ENCODE peak calls at places on chromosomes 1 and 21, in four cellular contexts. D is BE2C; A is NCI-H2029; C is stimulated activated CD8-positive, alpha-beta memory T cell treated with anti-CD3 and anti-CD28 coated beads, Interleukin-4, amount 100 ng/mL, for 4 hours. J is an unnamed sample.

GRCh38 chr21:44050276-44050675 is 38.2 kb downstream of the TRAPPC10 start:
- DNase-seq in D (no peak), A (peak; percentile 4), C (no peak), J (no peak)

GRCh38 chr1:230308039-230308438 is 118.1 kb downstream of the PGBD5 start:
- DNase-seq in D (no peak), A (peak; percentile 77), C (no peak), J (peak; percentile 34)

GRCh38 chr1:226366290-226366689 is 41.6 kb downstream of the PARP1 start:
- DNase-seq in D (no peak), A (no peak), C (no peak), J (no peak)

GRCh38 chr1:161196521-161197451 is 2.1 kb downstream of the ADAMTS4 start:
- DNase-seq in D (peak; percentile 81), A (no peak), C (no peak), J (peak; percentile 83)

GRCh38 chr1:17531682-17532487 is 7.6 kb upstream of the ARHGEF10L start:
- DNase-seq in D (no peak), A (peak; percentile 53), C (no peak), J (no peak)

GRCh38 chr1:64121766-64122385 is 81.5 kb upstream of the UBE2U start:
- DNase-seq in D (no peak), A (peak; percentile 33), C (no peak), J (no peak)

GRCh38 chr1:204443260-204443619 is 31.6 kb upstream of the PPP1R15B start:
- DNase-seq in D (no peak), A (no peak), C (no peak), J (no peak)

GRCh38 chr1:80731241-80731894 is 1069.4 kb upstream of the ADGRL2 start:
- DNase-seq in D (no peak), A (peak; percentile 80), C (no peak), J (no peak)

GRCh38 chr1:163069142-163069541 is at the start of gene RGS4:
- DNase-seq in D (peak; percentile 90), A (no peak), C (no peak), J (peak; percentile 96)

GRCh38 chr1:226723640-226724532 is 15.2 kb downstream of the ITPKB start:
- DNase-seq in D (no peak), A (no peak), C (no peak), J (peak; percentile 62)

GRCh38 chr1:203271018-203271743 is 34.1 kb upstream of the BTG2 start:
- DNase-seq in D (peak; percentile 55), A (no peak), C (no peak), J (peak; percentile 53)

GRCh38 chr1:205967555-205968335 is 24.5 kb upstream of the SLC26A9 start:
- DNase-seq in D (no peak), A (no peak), C (no peak), J (no peak)

J was measured in fibroblast of the conjunctiva.